ENCODE peak calls at places on chromosomes 7 and 10, in five cellular contexts. J is spleen, F is cardiac muscle cell, O is WERI-Rb-1, E is IMR-90. N is an unnamed sample.
A peak's percentile ranks its signal among the peaks of the same experiment; 100 is the strongest.

GRCh38 chr7:82507365-82507975 is 63.9 kb upstream of the CACNA2D1 start:
- DNase-seq in J (no peak), F (no peak), O (no peak), E (no peak), N (no peak)

GRCh38 chr7:34042406-34042805 is 137.1 kb downstream of the BMPER start:
- DNase-seq in J (no peak), O (no peak), F (peak; percentile 14), E (peak; percentile 49), N (no peak)

GRCh38 chr10:34434119-34434594 is 380.9 kb downstream of the PARD3 start:
- DNase-seq in E (peak; percentile 78), J (no peak), O (no peak), F (peak; percentile 73), N (peak; percentile 65)

GRCh38 chr7:133408212-133408611 is 155.3 kb downstream of the EXOC4 start:
- DNase-seq in E (no peak), J (no peak), O (no peak), F (no peak), N (no peak)

GRCh38 chr7:130899638-130900401 is 165.8 kb upstream of the KLF14 start:
- DNase-seq in O (no peak), E (no peak), F (no peak), J (no peak), N (no peak)

GRCh38 chr7:46784746-46785145 is 797.2 kb downstream of the TNS3 start:
- DNase-seq in E (peak; percentile 73), J (no peak), O (no peak), F (peak; percentile 17), N (no peak)

GRCh38 chr7:110573862-110574528 is 516.9 kb upstream of the LRRN3 start:
- DNase-seq in O (no peak), E (peak; percentile 99), J (no peak), F (no peak), N (peak; percentile 60)

GRCh38 chr7:35676211-35676610 is 18.7 kb downstream of the HERPUD2 start:
- DNase-seq in O (no peak), J (no peak), E (no peak), F (no peak), N (no peak)

GRCh38 chr7:101564778-101565211 is 64.3 kb downstream of the MYL10 start:
- DNase-seq in O (peak; percentile 30), E (no peak), F (no peak), J (no peak), N (no peak)

GRCh38 chr7:112103246-112103645 is 103.0 kb downstream of the DOCK4 start:
- DNase-seq in O (no peak), E (peak; percentile 56), F (peak; percentile 67), J (no peak), N (peak; percentile 27)

GRCh38 chr10:57049096-57049495 is 688.0 kb upstream of the ZWINT start:
- DNase-seq in E (no peak), J (no peak), O (no peak), F (no peak), N (no peak)

GRCh38 chr7:155928583-155929145 is 116.4 kb upstream of the SHH start:
- DNase-seq in F (no peak), E (no peak), J (no peak), O (no peak), N (no peak)

GRCh38 chr7:86391813-86392212 is 251.9 kb upstream of the GRM3 start:
- DNase-seq in F (no peak), O (no peak), J (no peak), E (no peak), N (no peak)

GRCh38 chr10:114397651-114398145 is 6.6 kb downstream of the AFAP1L2 start:
- DNase-seq in J (no peak), O (peak; percentile 12), E (no peak), F (peak; percentile 76), N (no peak)

DNA sequence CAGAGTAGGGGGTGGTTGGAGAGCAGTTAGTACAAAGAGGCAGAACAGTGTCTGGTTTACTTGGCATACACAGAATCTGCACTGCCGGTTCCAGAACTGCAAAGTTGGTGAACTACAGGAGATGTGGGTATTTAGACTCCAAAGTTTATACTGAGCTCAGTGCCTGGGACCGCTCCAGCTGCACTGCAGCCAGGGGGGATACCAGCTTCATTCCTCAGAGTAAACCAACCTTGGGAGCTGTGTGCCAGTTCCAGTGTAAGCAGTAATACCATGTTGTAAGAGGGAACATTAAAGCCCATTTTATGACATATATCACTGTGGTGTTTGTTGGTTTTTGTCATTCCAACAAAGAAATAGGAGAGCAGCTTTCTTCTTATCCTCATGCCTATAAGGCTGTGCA is 23.4 kb downstream of the LOXL4 start:
- DNase-seq in F (no peak), E (no peak), O (no peak), J (no peak), N (peak; percentile 56)
- H3K36me3 ChIP-seq in F (peaks cover 15% of the 10 kb centered on the region), E (peaks cover 21% of the 10 kb centered on the region), O (peaks cover 52% of the 10 kb centered on the region), J (peaks cover 100% of the 10 kb centered on the region), N (peaks cover 60% of the 10 kb centered on the region)

GRCh38 chr10:126143117-126143516 is 245.2 kb downstream of the ADAM12 start:
- DNase-seq in E (no peak), J (no peak), F (no peak), O (no peak), N (no peak)

GRCh38 chr10:126153686-126154628 is 234.3 kb downstream of the ADAM12 start:
- DNase-seq in O (no peak), J (no peak), E (peak; percentile 23), F (peak; percentile 72), N (no peak)

GRCh38 chr10:126147866-126148578 is 240.3 kb downstream of the ADAM12 start:
- DNase-seq in O (no peak), J (no peak), F (peak; percentile 69), E (peak; percentile 51), N (peak; percentile 67)
- H3K36me3 ChIP-seq in O (no peaks in the 10 kb centered on the region), J (no peaks in the 10 kb centered on the region), F (no peaks in the 10 kb centered on the region), E (no peaks in the 10 kb centered on the region), N (peaks cover 35% of the 10 kb centered on the region)

GRCh38 chr10:88913157-88913556 is 33.1 kb downstream of the STAMBPL1 start:
- DNase-seq in J (no peak), E (peak; percentile 37), F (peak; percentile 62), O (no peak), N (no peak)

GRCh38 chr10:88911851-88912250 is 31.8 kb downstream of the STAMBPL1 start:
- DNase-seq in J (no peak), F (no peak), O (no peak), E (no peak), N (no peak)

GRCh38 chr10:88903715-88904114 is 23.7 kb downstream of the STAMBPL1 start:
- DNase-seq in J (no peak), O (no peak), F (no peak), E (no peak), N (no peak)

GRCh38 chr10:88911121-88911520 is 31.1 kb downstream of the STAMBPL1 start:
- DNase-seq in O (no peak), E (no peak), F (no peak), J (no peak), N (no peak)

DNA sequence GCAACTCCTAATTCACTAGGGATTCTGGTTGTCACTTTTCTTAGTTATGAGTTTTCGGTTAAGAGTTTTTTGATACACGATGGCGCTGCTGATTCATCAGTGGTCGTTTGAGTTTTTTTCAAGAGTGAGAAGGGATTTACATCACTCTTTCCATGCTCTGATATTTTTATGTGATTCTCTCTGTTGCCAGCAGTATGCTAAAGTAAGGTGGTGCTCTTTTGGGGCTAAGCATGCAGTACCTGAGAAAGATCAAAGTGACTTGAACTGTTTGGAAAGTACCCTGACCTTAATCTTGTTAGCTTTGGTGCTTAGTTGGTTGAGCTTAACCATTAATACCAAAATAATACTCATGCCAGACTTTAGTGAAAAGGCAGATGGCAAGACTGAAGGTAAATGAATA is 28.1 kb downstream of the STAMBPL1 start:
- DNase-seq in O (no peak), F (no peak), J (no peak), E (no peak), N (no peak)
- H3K36me3 ChIP-seq in O (peaks cover 3% of the 10 kb centered on the region), F (no peaks in the 10 kb centered on the region), J (peaks cover 94% of the 10 kb centered on the region), E (peaks cover 40% of the 10 kb centered on the region), N (peaks cover 24% of the 10 kb centered on the region)

GRCh38 chr7:158784270-158784669 is 45.0 kb downstream of the ESYT2 start:
- DNase-seq in E (no peak), O (no peak), J (no peak), F (no peak), N (no peak)
- H3K36me3 ChIP-seq in E (peaks cover 36% of the 10 kb centered on the region), O (peaks cover 3% of the 10 kb centered on the region), J (peaks cover 78% of the 10 kb centered on the region), F (peaks cover 15% of the 10 kb centered on the region), N (peaks cover 60% of the 10 kb centered on the region)

DNA sequence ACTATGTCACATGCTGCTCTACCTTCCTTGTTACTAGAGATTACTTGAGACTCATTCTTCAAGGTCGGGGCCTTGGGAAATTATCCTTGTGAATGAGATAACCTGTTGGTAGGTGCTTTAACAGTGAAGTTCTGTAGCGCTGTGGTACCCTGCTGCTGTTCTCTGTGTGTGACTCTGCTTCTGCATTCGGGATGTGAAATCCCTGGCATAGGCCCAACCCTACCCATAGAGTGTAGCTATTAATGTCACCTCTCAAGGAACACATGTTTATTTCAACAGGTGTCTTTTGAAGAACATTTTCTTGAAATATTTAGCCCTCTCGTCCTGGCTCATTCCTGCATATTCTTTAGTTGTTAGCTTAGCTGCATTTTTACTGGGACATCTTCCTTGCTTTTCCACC is 41.8 kb upstream of the TMEM236 start:
- DNase-seq in F (no peak), O (no peak), E (no peak), J (no peak), N (no peak)
- H3K36me3 ChIP-seq in F (peaks cover 41% of the 10 kb centered on the region), O (peaks cover 3% of the 10 kb centered on the region), E (peaks cover 42% of the 10 kb centered on the region), J (peaks cover 100% of the 10 kb centered on the region), N (peaks cover 74% of the 10 kb centered on the region)

GRCh38 chr7:32586291-32587221 is 91.3 kb downstream of the AVL9 start:
- DNase-seq in O (no peak), F (peak; percentile 99), J (no peak), E (peak; percentile 96), N (peak; percentile 86)

GRCh38 chr7:32587431-32587948 is 92.2 kb downstream of the AVL9 start:
- DNase-seq in F (peak; percentile 96), O (no peak), J (no peak), E (peak; percentile 89), N (peak; percentile 52)

GRCh38 chr7:32580646-32581045 is 85.4 kb downstream of the AVL9 start:
- DNase-seq in O (no peak), F (no peak), E (no peak), J (no peak), N (no peak)

GRCh38 chr7:32582036-32582435 is 86.7 kb downstream of the AVL9 start:
- DNase-seq in O (no peak), F (no peak), E (peak; percentile 35), J (no peak), N (no peak)

DNA sequence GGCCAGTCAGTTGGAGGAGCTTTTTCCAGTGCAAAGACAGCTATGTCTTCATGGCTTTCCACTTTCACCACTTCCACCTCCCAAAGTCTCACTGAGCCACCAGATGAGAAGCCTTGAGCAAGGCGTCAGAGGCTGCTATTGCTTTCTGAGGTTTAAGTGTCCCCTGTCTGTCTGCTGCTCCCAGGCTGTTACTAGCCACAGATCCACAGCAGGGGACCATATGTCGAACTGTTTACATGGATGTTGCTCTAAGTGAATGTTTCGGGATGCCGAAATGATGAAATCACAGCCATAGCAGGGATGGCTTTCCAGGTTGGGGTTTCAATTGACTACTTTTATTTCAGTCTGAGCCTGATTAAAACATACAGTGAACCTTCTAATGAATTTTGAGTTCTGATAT is 88.5 kb downstream of the AVL9 start:
- DNase-seq in E (peak; percentile 87), F (no peak), J (no peak), O (no peak), N (no peak)
- H3K36me3 ChIP-seq in E (peaks cover 28% of the 10 kb centered on the region), F (peaks cover 62% of the 10 kb centered on the region), J (peaks cover 85% of the 10 kb centered on the region), O (peaks cover 65% of the 10 kb centered on the region), N (peaks cover 65% of the 10 kb centered on the region)